ENCODE peak calls at places on chromosomes 3 and 15, in eight cellular contexts. D, A, H, K, X, F, Y and T are unnamed samples. For H3K36me3, the result is how much of the 10 kb centered on the place peaks cover.

GRCh38 chr3:13077431-13078157 is 4.4 kb upstream of the IQSEC1 start:
- DNase-seq in D (peak), A (no peak), H (no peak), K (no peak), X (no peak), F (no peak), Y (peak), T (no peak)

GRCh38 chr3:66997560-66998074 is 490 bp upstream of the KBTBD8 start:
- DNase-seq in D (peak), A (no peak), H (no peak), K (peak), X (no peak), F (peak), Y (no peak), T (no peak)

GRCh38 chr3:113405180-113405579 is 36.1 kb downstream of the CFAP44 start:
- DNase-seq in D (no peak), A (peak), H (no peak), K (no peak), X (no peak), F (no peak), Y (no peak), T (no peak)

GRCh38 chr3:184506579-184506978 is 55.0 kb upstream of the EPHB3 start:
- DNase-seq in D (no peak), A (no peak), H (no peak), K (no peak), X (no peak), F (no peak), Y (no peak), T (no peak)

GRCh38 chr3:110327870-110328269 is 743.7 kb upstream of the NECTIN3 start:
- DNase-seq in D (no peak), A (no peak), H (no peak), K (no peak), X (no peak), F (no peak), Y (no peak), T (no peak)

GRCh38 chr3:128021768-128022372 is 30.4 kb upstream of the SEC61A1 start:
- DNase-seq in D (no peak), A (peak), H (no peak), K (no peak), X (no peak), F (no peak), Y (no peak), T (no peak)

GRCh38 chr3:184481924-184482671 is 79.5 kb upstream of the EPHB3 start:
- DNase-seq in D (no peak), A (no peak), H (no peak), K (no peak), X (no peak), F (no peak), Y (peak), T (no peak)

GRCh38 chr3:147881933-147882332 is 472.8 kb downstream of the ZIC1 start:
- DNase-seq in D (no peak), A (no peak), H (no peak), K (no peak), X (no peak), F (no peak), Y (no peak), T (no peak)

GRCh38 chr3:141246224-141246957 is 14.8 kb downstream of the PXYLP1 start:
- DNase-seq in D (peak), A (no peak), H (no peak), K (no peak), X (no peak), F (no peak), Y (no peak), T (no peak)

GRCh38 chr3:141408596-141408995 is 40.3 kb downstream of the ZBTB38 start:
- DNase-seq in D (no peak), A (no peak), H (no peak), K (no peak), X (no peak), F (peak), Y (no peak), T (no peak)

GRCh38 chr15:92429378-92430066 is 35.8 kb downstream of the ST8SIA2 start:
- DNase-seq in D (no peak), A (peak), H (peak), K (no peak), X (no peak), F (no peak), Y (no peak), T (no peak)

GRCh38 chr15:91881551-91882297 is 28.2 kb downstream of the SLCO3A1 start:
- DNase-seq in D (no peak), A (no peak), H (no peak), K (no peak), X (no peak), F (no peak), Y (no peak), T (no peak)

GRCh38 chr3:63625161-63625560 is 27.3 kb upstream of the SNTN start:
- DNase-seq in D (peak), A (peak), H (no peak), K (no peak), X (no peak), F (no peak), Y (no peak), T (peak)

GRCh38 chr3:43152649-43153048 is 46.8 kb upstream of the POMGNT2 start:
- DNase-seq in D (no peak), A (peak), H (no peak), K (no peak), X (no peak), F (no peak), Y (no peak), T (no peak)

DNA sequence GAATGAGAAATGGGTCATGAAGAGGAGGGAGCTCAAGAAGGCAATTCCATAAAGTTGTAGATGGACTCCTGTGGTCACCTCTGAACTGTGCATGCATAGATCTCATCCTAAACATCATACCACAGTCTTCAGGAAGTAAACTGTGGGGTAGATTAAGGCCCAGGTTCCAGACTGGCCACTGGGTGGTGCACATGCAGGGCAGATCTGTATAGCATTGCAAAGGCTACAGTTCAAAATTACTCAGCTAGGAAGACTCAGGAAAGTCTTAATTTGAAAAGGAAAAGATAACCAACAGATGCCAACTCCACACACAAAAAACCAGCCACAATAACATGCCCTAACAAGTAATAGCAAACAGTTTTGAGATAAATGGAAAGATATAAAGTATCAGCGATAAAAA is 20.3 kb downstream of the KY start:
- DNase-seq in D (no peak), A (no peak), H (no peak), K (no peak), X (no peak), F (no peak), Y (no peak), T (no peak)
- TF ChIP-seq CTCF in D (no peak), A (peak), H (peak), K (no peak), X (peak), F (peak), Y (no peak), T (peak)

GRCh38 chr15:62757535-62757934 is 285.0 kb upstream of the TPM1 start:
- DNase-seq in D (no peak), A (no peak), H (no peak), K (no peak), X (no peak), F (no peak), Y (no peak), T (no peak)
- H3K36me3 ChIP-seq in D (under half), A (under half), H (under half), K (under half), X (under half), F (under half), Y (under half), T (under half)

GRCh38 chr15:87639305-87640011 is 617.1 kb downstream of the NTRK3 start:
- DNase-seq in D (no peak), A (no peak), H (no peak), K (no peak), X (no peak), F (no peak), Y (no peak), T (no peak)
- H3K4me3 ChIP-seq in D (no peak), A (no peak), H (no peak), K (no peak), X (no peak), F (no peak), Y (no peak), T (no peak)

GRCh38 chr15:39578851-39579486 is 1.9 kb upstream of the THBS1 start:
- DNase-seq in D (no peak), A (peak), H (no peak), K (no peak), X (no peak), F (no peak), Y (no peak), T (no peak)
- TF ChIP-seq CTCF in D (no peak), A (peak), H (no peak), K (no peak), X (no peak), F (no peak), Y (no peak), T (peak)

GRCh38 chr3:193641376-193641775 is 48.4 kb downstream of the OPA1 start:
- DNase-seq in D (no peak), A (no peak), H (no peak), K (no peak), X (no peak), F (no peak), Y (no peak), T (no peak)

GRCh38 chr3:193638833-193639232 is 45.8 kb downstream of the OPA1 start:
- DNase-seq in D (no peak), A (no peak), H (no peak), K (no peak), X (no peak), F (no peak), Y (no peak), T (no peak)

GRCh38 chr3:193640728-193641127 is 47.7 kb downstream of the OPA1 start:
- DNase-seq in D (no peak), A (peak), H (no peak), K (no peak), X (no peak), F (no peak), Y (no peak), T (no peak)

GRCh38 chr3:193637831-193638230 is 44.8 kb downstream of the OPA1 start:
- DNase-seq in D (no peak), A (no peak), H (no peak), K (no peak), X (no peak), F (no peak), Y (no peak), T (no peak)

DNA sequence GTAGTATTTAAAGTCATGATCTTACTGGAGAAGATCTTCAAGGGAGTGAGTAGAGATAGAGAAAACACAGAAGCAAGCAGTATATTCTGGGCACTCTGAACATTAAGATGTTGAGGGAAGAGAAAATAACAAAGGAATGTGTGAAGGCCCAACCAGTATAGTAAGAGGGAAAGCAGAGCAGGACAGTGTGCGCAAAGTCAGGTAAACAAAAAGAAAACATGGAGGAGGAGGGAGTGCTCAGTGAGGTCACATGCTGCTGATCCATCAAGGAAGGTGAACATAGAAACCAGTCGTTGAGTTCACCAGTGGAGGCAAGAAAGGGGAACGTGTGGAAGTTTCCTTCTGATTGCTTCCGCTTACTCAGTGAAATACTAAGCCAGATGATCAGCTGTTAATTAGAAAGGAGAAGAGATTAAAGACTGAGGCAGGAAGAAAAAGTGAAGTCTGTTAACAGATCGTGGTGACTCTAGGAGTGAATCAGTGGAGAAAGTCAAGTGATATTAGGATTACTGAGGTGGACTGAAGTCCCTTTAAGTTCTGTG is 47.2 kb downstream of the OPA1 start:
- DNase-seq in D (no peak), A (no peak), H (no peak), K (no peak), X (no peak), F (no peak), Y (no peak), T (no peak)
- H3K36me3 ChIP-seq in D (under half), A (under half), H (half or more), K (under half), X (under half), F (under half), Y (under half), T (under half)

DNA sequence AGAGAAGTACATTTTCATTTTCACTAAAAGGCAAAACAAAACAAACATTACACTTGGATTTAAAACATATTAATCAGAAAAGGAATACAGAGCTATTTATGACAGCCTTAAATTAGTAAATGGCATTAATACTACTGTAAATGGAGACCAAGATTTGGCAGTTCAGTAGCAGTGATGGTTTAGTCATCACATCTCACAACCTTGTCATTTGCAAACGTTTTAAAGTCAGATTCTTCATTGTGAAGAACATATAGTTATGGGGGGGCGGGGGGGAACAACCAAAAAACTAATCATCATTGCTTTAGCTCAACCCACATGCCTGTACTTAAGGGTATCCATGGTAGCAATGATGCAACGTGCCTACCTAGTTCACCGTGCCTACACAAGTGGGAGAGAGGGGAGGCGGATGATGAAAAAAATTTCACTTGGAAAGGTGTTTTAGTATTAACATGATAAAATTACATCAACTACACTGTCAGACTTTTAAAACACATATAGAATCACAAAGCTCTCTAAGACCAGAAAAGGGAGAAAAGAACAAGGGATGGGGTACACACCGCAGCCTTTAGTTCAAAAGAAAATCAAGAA is 40.1 kb downstream of the DLG1 start:
- DNase-seq in D (no peak), A (no peak), H (no peak), K (no peak), X (no peak), F (no peak), Y (no peak), T (no peak)
- H3K4me3 ChIP-seq in D (no peak), A (no peak), H (no peak), K (no peak), X (no peak), F (no peak), Y (no peak), T (no peak)

GRCh38 chr3:46695177-46695961 is 1.9 kb upstream of the ALS2CL start:
- DNase-seq in D (peak), A (no peak), H (no peak), K (peak), X (peak), F (peak), Y (no peak), T (no peak)
- TF ChIP-seq CTCF in D (peak), A (no peak), H (peak), K (no peak), X (peak), F (peak), Y (no peak), T (peak)

GRCh38 chr3:125482406-125482805 is 37.6 kb downstream of the SNX4 start:
- DNase-seq in D (no peak), A (no peak), H (no peak), K (no peak), X (no peak), F (no peak), Y (no peak), T (no peak)
- H3K36me3 ChIP-seq in D (under half), A (under half), H (under half), K (under half), X (under half), F (under half), Y (under half), T (under half)